ENCODE peak calls at places on chromosomes 11 and 22, in four cellular contexts. K, I, X and R are unnamed samples.

GRCh38 chr11:46247664-46248063 is 29.8 kb upstream of the CREB3L1 start:
- DNase-seq in X (no peak), I (peak), K (peak), R (no peak)

GRCh38 chr11:59173964-59174663 is 2.2 kb downstream of the DTX4 start:
- DNase-seq in K (no peak), I (peak), X (no peak), R (no peak)

GRCh38 chr22:45216133-45217003 is 24.3 kb downstream of the KIAA0930 start:
- DNase-seq in K (no peak), X (no peak), I (peak), R (no peak)

GRCh38 chr11:44608654-44609027 is 43.2 kb downstream of the CD82 start:
- DNase-seq in I (no peak), K (peak), X (no peak), R (no peak)

GRCh38 chr11:32960553-32961164 is 55.0 kb upstream of the DEPDC7 start:
- DNase-seq in I (no peak), K (peak), X (no peak), R (no peak)

GRCh38 chr22:49440931-49441330 is 386.7 kb downstream of the BRD1 start:
- DNase-seq in X (no peak), I (no peak), K (no peak), R (no peak)

GRCh38 chr11:85590848-85591483 is 36.2 kb downstream of the DLG2 start:
- DNase-seq in X (no peak), I (no peak), K (no peak), R (no peak)

GRCh38 chr11:44417756-44418437 is 108.0 kb upstream of the ALX4 start:
- DNase-seq in X (no peak), K (no peak), I (no peak), R (no peak)

GRCh38 chr11:10426475-10426874 is 28.6 kb upstream of the AMPD3 start:
- DNase-seq in K (no peak), I (no peak), X (no peak), R (no peak)

GRCh38 chr11:79060534-79060933 is 380.3 kb downstream of the TENM4 start:
- DNase-seq in I (no peak), X (no peak), K (no peak), R (no peak)

GRCh38 chr11:12275818-12276217 is 101.6 kb upstream of the PARVA start:
- DNase-seq in I (no peak), K (no peak), X (no peak), R (no peak)

GRCh38 chr11:105968021-105968697 is 53.9 kb downstream of the MSANTD4 start:
- DNase-seq in I (no peak), K (no peak), X (no peak), R (no peak)

GRCh38 chr11:117076941-117077659 is 21.1 kb downstream of the SIK3 start:
- DNase-seq in X (no peak), K (no peak), I (no peak), R (no peak)